ENCODE peak calls at places on chromosomes 13 and 19, in ten cellular contexts. U, F, R, P, V, E, I, A, X and K are unnamed samples.

GRCh38 chr13:51130348-51130747 is 19.3 kb upstream of the C13orf42 start:
- DNase-seq in I (no peak), P (no peak), U (no peak), F (no peak), R (no peak), V (no peak), A (no peak), X (no peak), E (no peak), K (no peak)

GRCh38 chr19:13487985-13488384 is 18.3 kb downstream of the CACNA1A start:
- DNase-seq in X (no peak), F (no peak), U (no peak), I (no peak), E (no peak), R (no peak), A (no peak), V (no peak), P (no peak), K (no peak)

GRCh38 chr13:77697208-77698103 is at the start of gene SLAIN1:
- DNase-seq in I (peak; percentile 89), X (peak; percentile 78), V (peak; percentile 5), F (peak; percentile 73), A (peak; percentile 83), U (peak; percentile 49), R (peak; percentile 26), E (peak; percentile 82), P (peak; percentile 86), K (peak; percentile 70)

GRCh38 chr13:34942732-34943674 is 933 bp downstream of the NBEA start:
- DNase-seq in R (no peak), F (peak; percentile 19), E (peak; percentile 21), V (no peak), I (peak; percentile 49), A (peak; percentile 58), U (peak; percentile 38), P (peak; percentile 44), X (no peak), K (no peak)

GRCh38 chr13:100409132-100409531 is 179.5 kb downstream of the GGACT start:
- DNase-seq in F (no peak), E (no peak), V (peak; percentile 10), U (peak; percentile 28), A (no peak), P (no peak), I (no peak), X (no peak), R (no peak), K (peak; percentile 6)

GRCh38 chr19:6483235-6483634 is 1.6 kb upstream of the DENND1C start:
- DNase-seq in P (no peak), R (no peak), X (no peak), I (no peak), F (no peak), U (no peak), V (no peak), A (no peak), E (no peak), K (no peak)

GRCh38 chr19:56170261-56170660 is 5.5 kb upstream of the GALP start:
- DNase-seq in E (peak; percentile 26), P (no peak), I (no peak), V (peak; percentile 92), F (no peak), X (no peak), R (peak; percentile 6), U (peak; percentile 73), A (peak; percentile 82), K (peak; percentile 50)

GRCh38 chr19:40604647-40605200 is 3.6 kb downstream of the LTBP4 start:
- DNase-seq in P (no peak), V (no peak), U (peak; percentile 66), I (no peak), X (no peak), F (no peak), A (no peak), E (no peak), R (no peak), K (no peak)

GRCh38 chr19:20276011-20276738 is 109.2 kb downstream of the ZNF486 start:
- DNase-seq in E (no peak), A (no peak), P (no peak), X (no peak), F (no peak), U (no peak), I (no peak), V (no peak), R (no peak), K (no peak)

GRCh38 chr19:20279516-20279915 is 112.5 kb downstream of the ZNF486 start:
- DNase-seq in U (no peak), X (peak; percentile 42), V (no peak), E (no peak), P (no peak), R (no peak), F (no peak), A (no peak), I (no peak), K (no peak)

GRCh38 chr19:20273951-20274578 is 107.1 kb downstream of the ZNF486 start:
- DNase-seq in F (no peak), U (no peak), A (no peak), I (no peak), E (no peak), V (no peak), P (no peak), R (no peak), X (no peak), K (no peak)

GRCh38 chr19:20273376-20273775 is 106.4 kb downstream of the ZNF486 start:
- DNase-seq in F (no peak), P (no peak), X (no peak), V (no peak), I (no peak), A (no peak), U (no peak), E (no peak), R (no peak), K (no peak)

GRCh38 chr19:20278342-20278741 is 111.3 kb downstream of the ZNF486 start:
- DNase-seq in A (no peak), P (peak; percentile 43), U (no peak), V (no peak), I (no peak), E (no peak), X (no peak), F (no peak), R (no peak), K (no peak)
- TF ChIP-seq CTCF in A (no peak), P (peak; percentile 48), U (no peak), V (no peak), I (no peak), E (no peak), X (no peak), F (no peak), R (no peak), K (no peak)

GRCh38 chr13:74162135-74162534 is 27.9 kb upstream of the KLF12 start:
- DNase-seq in A (no peak), P (no peak), F (no peak), R (no peak), U (no peak), V (no peak), E (no peak), I (no peak), X (no peak), K (no peak)
- H3K4me3 ChIP-seq in A (no peak overlapping the region), P (no peak overlapping the region), F (no peak overlapping the region), R (no peak overlapping the region), U (no peak overlapping the region), V (no peak overlapping the region), E (no peak overlapping the region), I (no peak overlapping the region), X (no peak overlapping the region), K (no peak overlapping the region)

GRCh38 chr19:38596057-38596981 is 21.4 kb downstream of the MAP4K1 start:
- DNase-seq in F (no peak), E (no peak), X (no peak), A (peak; percentile 79), P (peak; percentile 72), V (no peak), I (no peak), U (peak; percentile 84), R (no peak), K (peak; percentile 3)
- TF ChIP-seq CTCF in F (no peak), E (no peak), X (no peak), A (no peak), P (no peak), V (no peak), I (no peak), U (no peak), R (no peak), K (no peak)

GRCh38 chr19:43754562-43755255 is at the start of gene SMG9:
- DNase-seq in F (peak; percentile 97), X (peak; percentile 93), U (peak; percentile 99), A (peak; percentile 98), P (peak; percentile 99), V (peak; percentile 98), R (peak; percentile 94), E (peak; percentile 98), I (peak; percentile 99), K (peak; percentile 99)

GRCh38 chr19:43754312-43754561 is 525 bp downstream of the SMG9 start:
- DNase-seq in P (no peak), U (no peak), X (no peak), I (no peak), F (no peak), A (no peak), V (no peak), E (no peak), R (no peak), K (no peak)

GRCh38 chr19:43749898-43750297 is 4.9 kb downstream of the SMG9 start:
- DNase-seq in U (no peak), P (no peak), A (no peak), I (no peak), V (no peak), X (no peak), R (no peak), E (no peak), F (no peak), K (no peak)

GRCh38 chr19:43751466-43752220 is 3.1 kb downstream of the SMG9 start:
- DNase-seq in P (no peak), I (no peak), F (no peak), V (peak; percentile 34), R (no peak), X (no peak), U (no peak), A (no peak), E (no peak), K (peak; percentile 53)

DNA sequence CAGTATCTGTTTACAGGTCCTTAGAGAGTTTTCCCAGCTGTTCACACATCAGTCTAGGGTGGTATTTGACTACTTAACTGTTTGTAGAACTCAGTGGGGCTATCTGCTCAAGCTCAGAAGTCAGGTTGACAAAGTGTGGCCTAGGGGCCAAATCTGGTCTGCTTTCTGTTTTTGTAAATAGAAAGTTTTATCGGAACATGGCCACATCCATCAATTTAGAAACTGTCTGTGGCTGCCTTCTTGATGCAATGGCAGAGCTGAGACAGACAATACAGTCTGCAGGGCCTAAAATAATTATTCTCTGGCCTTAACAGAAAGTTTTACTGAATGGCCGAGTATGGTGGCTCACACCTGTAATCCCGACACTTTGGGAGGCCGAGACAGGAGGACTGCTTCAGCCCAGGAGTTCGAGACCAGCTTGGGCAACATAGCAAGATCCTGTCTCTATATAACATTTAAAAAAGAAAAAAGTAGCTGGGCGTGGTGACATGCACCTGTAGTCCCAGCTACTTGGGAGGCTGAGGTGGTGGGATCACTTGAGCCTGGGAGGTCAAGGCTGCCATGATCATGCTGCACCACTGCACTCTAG is 2.4 kb downstream of the SMG9 start:
- DNase-seq in A (no peak), R (no peak), P (no peak), I (no peak), V (no peak), X (no peak), F (no peak), U (no peak), E (no peak), K (no peak)
- H3K4me3 ChIP-seq in A (no peak overlapping the region), R (no peak overlapping the region), P (no peak overlapping the region), I (no peak overlapping the region), V (no peak overlapping the region), X (no peak overlapping the region), F (no peak overlapping the region), U (no peak overlapping the region), E (no peak overlapping the region), K (no peak overlapping the region)

GRCh38 chr13:110813646-110814624 is 100.4 kb downstream of the ING1 start:
- DNase-seq in R (no peak), X (no peak), I (no peak), E (no peak), V (peak; percentile 7), U (peak; percentile 12), A (no peak), P (no peak), F (no peak), K (no peak)
- TF ChIP-seq CTCF in R (no peak), X (no peak), I (no peak), E (no peak), V (no peak), U (no peak), A (no peak), P (no peak), F (no peak), K (peak; percentile 1)